ENCODE peak calls at places on chromosome 15, in seven cellular contexts. One of them, this sample, is unnamed.

GRCh38 chr15:99100245-99101173 is 4.4 kb upstream of the SYNM start:
- DNase-seq in AG10803: peak
- DNase-seq in BJ: no peak
- DNase-seq in ovary: peak
- DNase-seq in AG04449: no peak
- DNase-seq in testis: peak
- DNase-seq in uterus: peak
- DNase-seq in this sample: peak

GRCh38 chr15:67185051-67185450 is 69.4 kb downstream of the AAGAB start:
- DNase-seq in uterus: peak
- DNase-seq in BJ: no peak
- DNase-seq in testis: no peak
- DNase-seq in ovary: no peak
- DNase-seq in AG10803: no peak
- DNase-seq in AG04449: no peak
- DNase-seq in this sample: no peak

GRCh38 chr15:55799287-55800212 is 56.6 kb upstream of the PRTG start:
- DNase-seq in AG04449: no peak
- DNase-seq in BJ: no peak
- DNase-seq in ovary: no peak
- DNase-seq in testis: peak
- DNase-seq in AG10803: no peak
- DNase-seq in uterus: peak
- DNase-seq in this sample: peak

GRCh38 chr15:74258456-74259323 is 22.6 kb downstream of the CCDC33 start:
- DNase-seq in BJ: no peak
- DNase-seq in AG10803: no peak
- DNase-seq in testis: no peak
- DNase-seq in ovary: no peak
- DNase-seq in uterus: no peak
- DNase-seq in AG04449: no peak
- DNase-seq in this sample: peak

GRCh38 chr15:66603301-66604179 is 37.7 kb upstream of the LCTL start:
- DNase-seq in AG04449: no peak
- DNase-seq in uterus: peak
- DNase-seq in ovary: peak
- DNase-seq in AG10803: peak
- DNase-seq in BJ: no peak
- DNase-seq in testis: peak
- DNase-seq in this sample: peak

GRCh38 chr15:92074646-92075045 is 221.1 kb downstream of the SLCO3A1 start:
- DNase-seq in BJ: no peak
- DNase-seq in testis: no peak
- DNase-seq in ovary: no peak
- DNase-seq in uterus: peak
- DNase-seq in AG10803: peak
- DNase-seq in AG04449: no peak
- DNase-seq in this sample: no peak

GRCh38 chr15:67201136-67201535 is 53.3 kb downstream of the AAGAB start:
- DNase-seq in AG04449: no peak
- DNase-seq in BJ: no peak
- DNase-seq in testis: no peak
- DNase-seq in ovary: no peak
- DNase-seq in uterus: no peak
- DNase-seq in AG10803: peak
- DNase-seq in this sample: peak

GRCh38 chr15:69782809-69783208 is 314.9 kb downstream of the TLE3 start:
- DNase-seq in AG10803: no peak
- DNase-seq in AG04449: no peak
- DNase-seq in ovary: no peak
- DNase-seq in uterus: no peak
- DNase-seq in testis: no peak
- DNase-seq in BJ: no peak
- DNase-seq in this sample: no peak

GRCh38 chr15:87502173-87502572 is 754.4 kb downstream of the NTRK3 start:
- DNase-seq in ovary: no peak
- DNase-seq in AG04449: no peak
- DNase-seq in BJ: no peak
- DNase-seq in testis: no peak
- DNase-seq in AG10803: no peak
- DNase-seq in uterus: no peak
- DNase-seq in this sample: no peak

GRCh38 chr15:76401285-76401684 is 64.7 kb downstream of the ISL2 start:
- DNase-seq in ovary: no peak
- DNase-seq in BJ: no peak
- DNase-seq in AG04449: peak
- DNase-seq in AG10803: peak
- DNase-seq in uterus: no peak
- DNase-seq in testis: no peak
- DNase-seq in this sample: peak

DNA sequence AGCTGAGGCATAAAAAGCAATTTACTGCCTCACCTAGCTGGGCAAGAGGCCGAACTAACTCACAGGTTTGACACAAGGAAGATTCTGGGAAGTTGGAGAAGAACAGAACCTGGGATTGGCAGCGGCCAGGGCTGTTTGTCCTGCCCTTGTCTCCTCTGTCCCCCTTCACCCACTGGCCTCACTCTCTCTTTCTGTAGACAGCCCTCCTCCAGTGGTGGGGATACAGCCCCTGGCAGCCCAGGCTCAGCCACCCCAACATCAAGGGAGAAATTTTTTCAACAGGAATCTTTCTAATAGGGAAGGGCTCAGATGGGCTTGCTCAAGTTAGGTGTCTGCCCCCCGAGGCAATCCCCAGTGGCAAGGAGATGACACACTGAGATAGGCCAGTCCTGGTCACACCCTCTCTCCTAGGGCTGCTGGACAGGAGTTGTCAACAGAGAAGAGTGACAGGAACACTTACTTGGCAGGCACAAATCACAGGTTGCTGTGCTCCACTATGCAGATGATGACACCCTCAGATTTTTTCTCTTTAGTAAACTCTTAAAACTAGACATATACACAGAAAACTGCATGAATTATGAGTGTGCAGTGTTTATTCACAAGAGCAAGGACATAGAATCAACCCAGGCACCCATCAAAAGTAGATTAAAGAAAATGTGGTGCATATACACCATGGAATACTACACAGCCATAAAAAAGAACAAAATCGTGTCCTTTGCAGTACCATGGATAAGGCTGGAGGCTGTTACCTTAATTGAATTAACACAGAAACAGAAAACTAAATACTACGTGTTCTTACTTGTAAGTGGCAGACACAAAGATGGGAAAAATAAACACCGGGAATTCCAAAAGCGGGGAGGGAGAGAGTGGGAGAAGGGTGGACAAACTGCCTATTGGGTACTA is 36.4 kb downstream of the PLA2G4D start:
- DNase-seq in AG04449: no peak
- DNase-seq in AG10803: no peak
- DNase-seq in BJ: no peak
- DNase-seq in uterus: no peak
- DNase-seq in testis: peak
- DNase-seq in ovary: no peak
- DNase-seq in this sample: no peak
- H3K4me3 ChIP-seq in AG04449: no peak
- H3K4me3 ChIP-seq in AG10803: no peak
- H3K4me3 ChIP-seq in BJ: no peak
- H3K4me3 ChIP-seq in uterus: no peak
- H3K4me3 ChIP-seq in testis: no peak
- H3K4me3 ChIP-seq in ovary: no peak
- H3K4me3 ChIP-seq in this sample: no peak

GRCh38 chr15:79007066-79007465 is 62.2 kb upstream of the CTSH start:
- DNase-seq in uterus: no peak
- DNase-seq in AG04449: no peak
- DNase-seq in AG10803: peak
- DNase-seq in testis: peak
- DNase-seq in BJ: no peak
- DNase-seq in ovary: no peak
- DNase-seq in this sample: peak
- TF ChIP-seq CTCF in uterus: no peak
- TF ChIP-seq CTCF in AG04449: peak
- TF ChIP-seq CTCF in AG10803: peak
- TF ChIP-seq CTCF in testis: no peak
- TF ChIP-seq CTCF in BJ: peak
- TF ChIP-seq CTCF in ovary: no peak
- TF ChIP-seq CTCF in this sample: peak

GRCh38 chr15:42036112-42036905 is 15.5 kb upstream of the PLA2G4E start:
- DNase-seq in testis: no peak
- DNase-seq in AG10803: no peak
- DNase-seq in ovary: no peak
- DNase-seq in AG04449: no peak
- DNase-seq in BJ: no peak
- DNase-seq in uterus: no peak
- DNase-seq in this sample: no peak
- H3K4me3 ChIP-seq in testis: no peak
- H3K4me3 ChIP-seq in AG10803: no peak
- H3K4me3 ChIP-seq in ovary: no peak
- H3K4me3 ChIP-seq in AG04449: no peak
- H3K4me3 ChIP-seq in BJ: no peak
- H3K4me3 ChIP-seq in uterus: no peak
- H3K4me3 ChIP-seq in this sample: no peak

GRCh38 chr15:100216177-100216576 is 125.6 kb downstream of the ADAMTS17 start:
- DNase-seq in ovary: no peak
- DNase-seq in uterus: no peak
- DNase-seq in BJ: no peak
- DNase-seq in AG10803: no peak
- DNase-seq in testis: no peak
- DNase-seq in AG04449: no peak
- DNase-seq in this sample: no peak
- TF ChIP-seq CTCF in ovary: no peak
- TF ChIP-seq CTCF in uterus: no peak
- TF ChIP-seq CTCF in BJ: no peak
- TF ChIP-seq CTCF in AG10803: no peak
- TF ChIP-seq CTCF in testis: no peak
- TF ChIP-seq CTCF in AG04449: no peak
- TF ChIP-seq CTCF in this sample: no peak

GRCh38 chr15:62730825-62731224 is 311.7 kb upstream of the TPM1 start:
- DNase-seq in AG04449: no peak
- DNase-seq in BJ: no peak
- DNase-seq in testis: no peak
- DNase-seq in ovary: no peak
- DNase-seq in AG10803: no peak
- DNase-seq in uterus: no peak
- DNase-seq in this sample: no peak
- H3K4me3 ChIP-seq in AG04449: no peak
- H3K4me3 ChIP-seq in BJ: no peak
- H3K4me3 ChIP-seq in testis: no peak
- H3K4me3 ChIP-seq in ovary: no peak
- H3K4me3 ChIP-seq in AG10803: no peak
- H3K4me3 ChIP-seq in uterus: no peak
- H3K4me3 ChIP-seq in this sample: no peak

GRCh38 chr15:94154255-94154654 is 77.1 kb upstream of the MCTP2 start:
- DNase-seq in AG04449: no peak
- DNase-seq in BJ: no peak
- DNase-seq in AG10803: no peak
- DNase-seq in testis: no peak
- DNase-seq in uterus: no peak
- DNase-seq in ovary: no peak
- DNase-seq in this sample: no peak
- TF ChIP-seq CTCF in AG04449: no peak
- TF ChIP-seq CTCF in BJ: no peak
- TF ChIP-seq CTCF in AG10803: peak
- TF ChIP-seq CTCF in testis: no peak
- TF ChIP-seq CTCF in uterus: no peak
- TF ChIP-seq CTCF in ovary: no peak
- TF ChIP-seq CTCF in this sample: peak

GRCh38 chr15:33083232-33084006 is 111.1 kb downstream of the FMN1 start:
- DNase-seq in AG10803: no peak
- DNase-seq in BJ: no peak
- DNase-seq in ovary: no peak
- DNase-seq in uterus: no peak
- DNase-seq in testis: no peak
- DNase-seq in AG04449: no peak
- DNase-seq in this sample: no peak
- H3K4me3 ChIP-seq in AG10803: no peak
- H3K4me3 ChIP-seq in BJ: no peak
- H3K4me3 ChIP-seq in ovary: no peak
- H3K4me3 ChIP-seq in uterus: no peak
- H3K4me3 ChIP-seq in testis: no peak
- H3K4me3 ChIP-seq in AG04449: no peak
- H3K4me3 ChIP-seq in this sample: no peak

This sample was measured in fibroblast of villous mesenchyme.